ENCODE peak calls at places on chromosomes 7 and 10, in six cellular contexts. One of them, this sample, is unnamed. For H3K36me3, the result is how much of the 10 kb centered on the place peaks cover.

GRCh38 chr10:114283091-114283490 is 44.0 kb downstream of the VWA2 start:
- DNase-seq in hepatocyte: no peak
- DNase-seq in right lobe of liver: no peak
- DNase-seq in CD4-positive, alpha-beta memory T cell: no peak
- DNase-seq in heart left ventricle: no peak
- DNase-seq in PC-9: no peak
- DNase-seq in this sample: no peak

GRCh38 chr10:71776528-71776927 is 3.2 kb upstream of the VSIR start:
- DNase-seq in right lobe of liver: no peak
- DNase-seq in heart left ventricle: no peak
- DNase-seq in PC-9: no peak
- DNase-seq in CD4-positive, alpha-beta memory T cell: no peak
- DNase-seq in hepatocyte: no peak
- DNase-seq in this sample: no peak

GRCh38 chr10:55180357-55180756 is 379.3 kb upstream of the PCDH15 start:
- DNase-seq in hepatocyte: no peak
- DNase-seq in heart left ventricle: no peak
- DNase-seq in right lobe of liver: no peak
- DNase-seq in PC-9: no peak
- DNase-seq in CD4-positive, alpha-beta memory T cell: no peak
- DNase-seq in this sample: no peak

GRCh38 chr10:132329565-132330485 is 2.2 kb upstream of the LRRC27 start:
- DNase-seq in CD4-positive, alpha-beta memory T cell: no peak
- DNase-seq in PC-9: peak
- DNase-seq in hepatocyte: no peak
- DNase-seq in heart left ventricle: no peak
- DNase-seq in right lobe of liver: no peak
- DNase-seq in this sample: no peak

GRCh38 chr10:78390817-78391216 is 357.2 kb downstream of the RPS24 start:
- DNase-seq in hepatocyte: no peak
- DNase-seq in right lobe of liver: no peak
- DNase-seq in CD4-positive, alpha-beta memory T cell: no peak
- DNase-seq in PC-9: no peak
- DNase-seq in heart left ventricle: no peak
- DNase-seq in this sample: no peak

GRCh38 chr10:109411897-109412296 is 511.4 kb downstream of the XPNPEP1 start:
- DNase-seq in heart left ventricle: no peak
- DNase-seq in hepatocyte: no peak
- DNase-seq in CD4-positive, alpha-beta memory T cell: no peak
- DNase-seq in PC-9: no peak
- DNase-seq in right lobe of liver: no peak
- DNase-seq in this sample: no peak

GRCh38 chr10:131074682-131075081 is 236.8 kb downstream of the TCERG1L start:
- DNase-seq in CD4-positive, alpha-beta memory T cell: no peak
- DNase-seq in right lobe of liver: no peak
- DNase-seq in heart left ventricle: no peak
- DNase-seq in hepatocyte: no peak
- DNase-seq in PC-9: no peak
- DNase-seq in this sample: no peak

GRCh38 chr7:108311446-108312168 is 144.6 kb downstream of the NRCAM start:
- DNase-seq in CD4-positive, alpha-beta memory T cell: no peak
- DNase-seq in right lobe of liver: no peak
- DNase-seq in heart left ventricle: no peak
- DNase-seq in PC-9: no peak
- DNase-seq in hepatocyte: no peak
- DNase-seq in this sample: no peak

GRCh38 chr10:26169466-26169865 is 47.1 kb upstream of the GAD2 start:
- DNase-seq in heart left ventricle: no peak
- DNase-seq in hepatocyte: no peak
- DNase-seq in right lobe of liver: no peak
- DNase-seq in CD4-positive, alpha-beta memory T cell: no peak
- DNase-seq in PC-9: no peak
- DNase-seq in this sample: no peak

GRCh38 chr10:90167174-90168064 is 466.0 kb downstream of the KIF20B start:
- DNase-seq in hepatocyte: no peak
- DNase-seq in right lobe of liver: no peak
- DNase-seq in PC-9: no peak
- DNase-seq in heart left ventricle: no peak
- DNase-seq in CD4-positive, alpha-beta memory T cell: no peak
- DNase-seq in this sample: no peak

GRCh38 chr7:25913574-25914224 is 238.3 kb upstream of the NFE2L3 start:
- DNase-seq in hepatocyte: no peak
- DNase-seq in PC-9: no peak
- DNase-seq in CD4-positive, alpha-beta memory T cell: no peak
- DNase-seq in right lobe of liver: no peak
- DNase-seq in heart left ventricle: no peak
- DNase-seq in this sample: no peak

GRCh38 chr7:128842674-128843641 is 12.8 kb downstream of the FLNC start:
- DNase-seq in hepatocyte: no peak
- DNase-seq in CD4-positive, alpha-beta memory T cell: no peak
- DNase-seq in PC-9: no peak
- DNase-seq in heart left ventricle: no peak
- DNase-seq in right lobe of liver: peak
- DNase-seq in this sample: no peak

GRCh38 chr10:73892314-73893080 is 18.1 kb upstream of the CAMK2G start:
- DNase-seq in heart left ventricle: no peak
- DNase-seq in right lobe of liver: no peak
- DNase-seq in PC-9: no peak
- DNase-seq in CD4-positive, alpha-beta memory T cell: no peak
- DNase-seq in hepatocyte: no peak
- DNase-seq in this sample: no peak

GRCh38 chr7:134901389-134902020 is 84.8 kb upstream of the AGBL3 start:
- DNase-seq in PC-9: no peak
- DNase-seq in hepatocyte: peak
- DNase-seq in CD4-positive, alpha-beta memory T cell: no peak
- DNase-seq in right lobe of liver: peak
- DNase-seq in heart left ventricle: no peak
- DNase-seq in this sample: no peak

GRCh38 chr10:61747341-61747740 is 84.6 kb downstream of the CABCOCO1 start:
- DNase-seq in CD4-positive, alpha-beta memory T cell: no peak
- DNase-seq in heart left ventricle: no peak
- DNase-seq in right lobe of liver: no peak
- DNase-seq in hepatocyte: no peak
- DNase-seq in PC-9: no peak
- DNase-seq in this sample: no peak

GRCh38 chr10:73759512-73760115 is 15.4 kb downstream of the SEC24C start:
- DNase-seq in CD4-positive, alpha-beta memory T cell: peak
- DNase-seq in hepatocyte: peak
- DNase-seq in PC-9: peak
- DNase-seq in right lobe of liver: no peak
- DNase-seq in heart left ventricle: no peak
- DNase-seq in this sample: no peak

GRCh38 chr7:70654979-70655378 is 477.0 kb upstream of the GALNT17 start:
- DNase-seq in heart left ventricle: peak
- DNase-seq in CD4-positive, alpha-beta memory T cell: no peak
- DNase-seq in hepatocyte: no peak
- DNase-seq in PC-9: no peak
- DNase-seq in right lobe of liver: no peak
- DNase-seq in this sample: no peak

GRCh38 chr10:87579563-87579962 is 74.9 kb downstream of the MINPP1 start:
- DNase-seq in right lobe of liver: no peak
- DNase-seq in heart left ventricle: no peak
- DNase-seq in CD4-positive, alpha-beta memory T cell: no peak
- DNase-seq in hepatocyte: no peak
- DNase-seq in PC-9: no peak
- DNase-seq in this sample: no peak

GRCh38 chr10:112230325-112230988 is 46.9 kb upstream of the GPAM start:
- DNase-seq in hepatocyte: no peak
- DNase-seq in PC-9: no peak
- DNase-seq in right lobe of liver: no peak
- DNase-seq in CD4-positive, alpha-beta memory T cell: no peak
- DNase-seq in heart left ventricle: no peak
- DNase-seq in this sample: no peak

GRCh38 chr10:50271564-50272250 is 20.4 kb upstream of the ASAH2 start:
- DNase-seq in CD4-positive, alpha-beta memory T cell: no peak
- DNase-seq in hepatocyte: no peak
- DNase-seq in right lobe of liver: no peak
- DNase-seq in PC-9: no peak
- DNase-seq in heart left ventricle: no peak
- DNase-seq in this sample: no peak

GRCh38 chr10:132518572-132519381 is 18.8 kb upstream of the INPP5A start:
- DNase-seq in PC-9: peak
- DNase-seq in heart left ventricle: peak
- DNase-seq in CD4-positive, alpha-beta memory T cell: no peak
- DNase-seq in right lobe of liver: peak
- DNase-seq in hepatocyte: peak
- DNase-seq in this sample: peak

GRCh38 chr7:18019562-18019961 is 8.1 kb downstream of the PRPS1L1 start:
- DNase-seq in right lobe of liver: no peak
- DNase-seq in hepatocyte: peak
- DNase-seq in PC-9: no peak
- DNase-seq in CD4-positive, alpha-beta memory T cell: no peak
- DNase-seq in heart left ventricle: no peak
- DNase-seq in this sample: no peak
- H3K27ac ChIP-seq in right lobe of liver: no peak
- H3K27ac ChIP-seq in hepatocyte: peak
- H3K27ac ChIP-seq in PC-9: peak
- H3K27ac ChIP-seq in CD4-positive, alpha-beta memory T cell: no peak
- H3K27ac ChIP-seq in heart left ventricle: peak
- H3K27ac ChIP-seq in this sample: no peak

DNA sequence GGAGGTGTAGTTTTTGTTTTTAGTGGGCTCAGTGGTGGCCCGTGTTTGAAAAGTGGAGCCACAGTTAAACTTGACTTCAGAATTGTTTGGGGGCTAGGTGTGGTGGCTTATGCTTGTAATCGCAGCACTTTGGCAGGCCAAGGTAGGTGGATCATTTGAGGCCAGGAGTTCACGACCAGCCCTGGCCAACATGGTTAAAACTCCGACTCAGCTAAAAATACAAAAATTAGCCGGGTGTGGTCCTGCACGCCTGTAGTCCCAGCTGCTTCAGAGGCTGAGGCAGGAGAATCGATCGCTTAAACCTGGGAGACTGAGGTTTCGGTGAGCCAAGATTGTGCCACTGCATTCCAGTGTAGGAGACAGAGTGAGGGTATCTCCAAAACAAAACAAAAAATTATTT is 1.8 kb downstream of the CCT6A start:
- DNase-seq in CD4-positive, alpha-beta memory T cell: no peak
- DNase-seq in right lobe of liver: no peak
- DNase-seq in hepatocyte: no peak
- DNase-seq in PC-9: no peak
- DNase-seq in heart left ventricle: no peak
- DNase-seq in this sample: no peak
- H3K4me3 ChIP-seq in CD4-positive, alpha-beta memory T cell: no peak
- H3K4me3 ChIP-seq in right lobe of liver: no peak
- H3K4me3 ChIP-seq in hepatocyte: no peak
- H3K4me3 ChIP-seq in PC-9: peak
- H3K4me3 ChIP-seq in heart left ventricle: no peak
- H3K4me3 ChIP-seq in this sample: no peak

GRCh38 chr7:47413526-47414341 is 168.2 kb downstream of the TNS3 start:
- DNase-seq in hepatocyte: no peak
- DNase-seq in right lobe of liver: no peak
- DNase-seq in heart left ventricle: no peak
- DNase-seq in CD4-positive, alpha-beta memory T cell: no peak
- DNase-seq in PC-9: no peak
- DNase-seq in this sample: no peak

GRCh38 chr7:47416454-47417121 is 165.3 kb downstream of the TNS3 start:
- DNase-seq in right lobe of liver: no peak
- DNase-seq in CD4-positive, alpha-beta memory T cell: no peak
- DNase-seq in PC-9: no peak
- DNase-seq in hepatocyte: no peak
- DNase-seq in heart left ventricle: no peak
- DNase-seq in this sample: no peak

GRCh38 chr7:47417122-47417480 is 164.8 kb downstream of the TNS3 start:
- DNase-seq in hepatocyte: no peak
- DNase-seq in heart left ventricle: no peak
- DNase-seq in PC-9: no peak
- DNase-seq in CD4-positive, alpha-beta memory T cell: no peak
- DNase-seq in right lobe of liver: no peak
- DNase-seq in this sample: no peak

GRCh38 chr7:47415289-47416212 is 166.4 kb downstream of the TNS3 start:
- DNase-seq in right lobe of liver: no peak
- DNase-seq in CD4-positive, alpha-beta memory T cell: no peak
- DNase-seq in heart left ventricle: no peak
- DNase-seq in PC-9: no peak
- DNase-seq in hepatocyte: no peak
- DNase-seq in this sample: no peak

GRCh38 chr7:47414342-47415288 is 167.3 kb downstream of the TNS3 start:
- DNase-seq in CD4-positive, alpha-beta memory T cell: no peak
- DNase-seq in PC-9: no peak
- DNase-seq in hepatocyte: no peak
- DNase-seq in heart left ventricle: no peak
- DNase-seq in right lobe of liver: no peak
- DNase-seq in this sample: no peak
- H3K36me3 ChIP-seq in CD4-positive, alpha-beta memory T cell: under half
- H3K36me3 ChIP-seq in PC-9: half or more
- H3K36me3 ChIP-seq in hepatocyte: under half
- H3K36me3 ChIP-seq in heart left ventricle: under half
- H3K36me3 ChIP-seq in right lobe of liver: under half
- H3K36me3 ChIP-seq in this sample: under half

GRCh38 chr7:64558323-64558705 is 4.6 kb downstream of the ZNF680 start:
- DNase-seq in heart left ventricle: no peak
- DNase-seq in CD4-positive, alpha-beta memory T cell: no peak
- DNase-seq in right lobe of liver: no peak
- DNase-seq in PC-9: no peak
- DNase-seq in hepatocyte: no peak
- DNase-seq in this sample: no peak

GRCh38 chr7:64555046-64555445 is 7.8 kb downstream of the ZNF680 start:
- DNase-seq in CD4-positive, alpha-beta memory T cell: no peak
- DNase-seq in PC-9: no peak
- DNase-seq in heart left ventricle: no peak
- DNase-seq in right lobe of liver: no peak
- DNase-seq in hepatocyte: no peak
- DNase-seq in this sample: no peak

GRCh38 chr7:64558781-64559180 is 4.1 kb downstream of the ZNF680 start:
- DNase-seq in heart left ventricle: no peak
- DNase-seq in right lobe of liver: no peak
- DNase-seq in PC-9: no peak
- DNase-seq in hepatocyte: no peak
- DNase-seq in CD4-positive, alpha-beta memory T cell: no peak
- DNase-seq in this sample: no peak

GRCh38 chr7:64559206-64559605 is 3.7 kb downstream of the ZNF680 start:
- DNase-seq in hepatocyte: no peak
- DNase-seq in heart left ventricle: no peak
- DNase-seq in PC-9: peak
- DNase-seq in CD4-positive, alpha-beta memory T cell: no peak
- DNase-seq in right lobe of liver: peak
- DNase-seq in this sample: peak

DNA sequence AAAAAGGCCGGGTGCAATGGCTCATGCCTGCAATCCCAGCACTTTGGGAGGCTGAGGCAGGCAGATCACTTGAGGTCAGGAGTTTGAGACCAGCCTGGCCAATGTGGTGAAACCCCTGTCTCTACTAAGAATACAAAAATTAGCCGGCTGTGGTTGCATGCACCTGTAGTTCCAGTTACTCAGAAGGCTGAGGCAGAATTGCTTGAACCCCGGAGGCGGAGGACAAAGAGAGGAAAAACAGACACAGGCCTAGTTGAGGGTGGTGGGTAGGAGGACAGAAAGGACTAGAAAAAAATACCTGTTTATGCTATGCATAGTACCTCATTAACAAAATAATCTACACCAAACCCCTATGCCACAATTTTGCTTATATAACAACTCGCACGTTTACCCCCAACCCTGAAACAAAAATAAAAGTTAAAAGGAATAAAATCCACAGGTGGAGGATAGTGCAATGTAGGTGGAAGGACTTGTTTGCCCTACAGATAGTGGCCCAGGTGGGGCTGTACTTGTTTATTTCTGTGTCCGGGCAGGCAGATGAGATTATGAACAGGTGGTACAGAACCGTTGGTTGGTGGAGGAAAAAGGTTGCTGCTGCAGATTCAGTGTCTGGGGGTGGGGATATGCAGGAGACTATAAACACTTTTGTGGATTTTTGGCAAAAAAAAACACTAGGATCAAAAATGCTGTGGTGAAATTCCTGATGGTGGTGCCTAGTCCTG is 5.1 kb downstream of the ZNF680 start:
- DNase-seq in PC-9: no peak
- DNase-seq in hepatocyte: no peak
- DNase-seq in heart left ventricle: no peak
- DNase-seq in CD4-positive, alpha-beta memory T cell: no peak
- DNase-seq in right lobe of liver: no peak
- DNase-seq in this sample: no peak
- H3K27ac ChIP-seq in PC-9: no peak
- H3K27ac ChIP-seq in hepatocyte: no peak
- H3K27ac ChIP-seq in heart left ventricle: peak
- H3K27ac ChIP-seq in CD4-positive, alpha-beta memory T cell: no peak
- H3K27ac ChIP-seq in right lobe of liver: no peak
- H3K27ac ChIP-seq in this sample: no peak

This sample was measured in pancreas.